ENCODE peak calls at places on chromosomes 7 and 10, in ten cellular contexts. K is A549; O is activated naive CD8-positive, alpha-beta T cell treated with anti-CD3 and anti-CD28 coated beads, Interleukin-2, amount 10 ng/mL, durations not matched to agents 7 days and 5 days; C is HCT116; W is K562; M is heart left ventricle; I is central memory CD8-positive, alpha-beta T cell; X is lower lobe of right lung; U is effector memory CD8-positive, alpha-beta T cell; Y is T-cell. A is an unnamed sample.

GRCh38 chr10:96073722-96074121 is 30.3 kb downstream of the CCNJ start:
- ATAC-seq in K (peak), O (peak), C (peak), W (no peak), M (no peak), I (no peak), X (no peak), U (peak), Y (peak), A (peak)

GRCh38 chr10:6187278-6187677 is 15.5 kb upstream of the PFKFB3 start:
- ATAC-seq in K (no peak), O (no peak), C (no peak), W (no peak), M (no peak), I (no peak), X (no peak), U (no peak), Y (no peak), A (no peak)

GRCh38 chr10:29955308-29955935 is 104.0 kb downstream of the JCAD start:
- ATAC-seq in K (no peak), O (no peak), C (no peak), W (no peak), M (no peak), I (no peak), X (no peak), U (no peak), Y (no peak), A (no peak)

GRCh38 chr10:8444630-8445029 is 390.1 kb downstream of the GATA3 start:
- ATAC-seq in K (no peak), O (peak), C (no peak), W (peak), M (no peak), I (peak), X (peak), U (peak), Y (peak), A (peak)

GRCh38 chr7:151518105-151518780 is 1.5 kb downstream of the RHEB start:
- ATAC-seq in K (peak), O (peak), C (peak), W (peak), M (no peak), I (peak), X (no peak), U (peak), Y (no peak), A (peak)

GRCh38 chr10:1736180-1736971 is 949 bp downstream of the ADARB2 start:
- ATAC-seq in K (no peak), O (no peak), C (no peak), W (no peak), M (no peak), I (no peak), X (no peak), U (no peak), Y (no peak), A (no peak)

GRCh38 chr7:139648941-139649425 is 125.5 kb downstream of the CLEC2L start:
- ATAC-seq in K (no peak), O (no peak), C (no peak), W (peak), M (peak), I (peak), X (peak), U (peak), Y (peak), A (no peak)

GRCh38 chr7:148489678-148490077 is 100.9 kb upstream of the C7orf33 start:
- ATAC-seq in K (peak), O (no peak), C (peak), W (no peak), M (no peak), I (no peak), X (no peak), U (no peak), Y (no peak), A (no peak)

GRCh38 chr10:62335326-62335725 is 38.8 kb upstream of the ZNF365 start:
- ATAC-seq in K (no peak), O (no peak), C (no peak), W (no peak), M (no peak), I (no peak), X (no peak), U (no peak), Y (no peak), A (no peak)

GRCh38 chr10:5861269-5862031 is 28.2 kb downstream of the ANKRD16 start:
- ATAC-seq in K (peak), O (no peak), C (peak), W (no peak), M (no peak), I (no peak), X (no peak), U (no peak), Y (no peak), A (peak)

GRCh38 chr10:48890904-48891839 is 48.5 kb downstream of the LRRC18 start:
- ATAC-seq in K (no peak), O (no peak), C (no peak), W (no peak), M (no peak), I (no peak), X (peak), U (no peak), Y (no peak), A (no peak)

GRCh38 chr7:71752171-71752935 is 620.4 kb downstream of the GALNT17 start:
- ATAC-seq in K (peak), O (peak), C (no peak), W (peak), M (no peak), I (no peak), X (peak), U (no peak), Y (no peak), A (peak)

GRCh38 chr10:34061846-34062245 is 727.4 kb upstream of the NRP1 start:
- ATAC-seq in K (no peak), O (no peak), C (no peak), W (no peak), M (no peak), I (no peak), X (no peak), U (no peak), Y (no peak), A (no peak)

GRCh38 chr7:112199035-112199655 is 7.1 kb downstream of the DOCK4 start:
- ATAC-seq in K (peak), O (no peak), C (no peak), W (no peak), M (no peak), I (no peak), X (no peak), U (no peak), Y (no peak), A (no peak)

GRCh38 chr10:109996225-109996624 is 11.6 kb upstream of the ADD3 start:
- ATAC-seq in K (no peak), O (no peak), C (no peak), W (peak), M (peak), I (no peak), X (no peak), U (no peak), Y (no peak), A (no peak)

GRCh38 chr10:128186959-128187787 is 61.0 kb upstream of the MKI67 start:
- ATAC-seq in K (no peak), O (peak), C (no peak), W (no peak), M (no peak), I (peak), X (peak), U (peak), Y (peak), A (peak)

GRCh38 chr7:32461484-32461883 is 28.7 kb downstream of the LSM5 start:
- ATAC-seq in K (no peak), O (no peak), C (no peak), W (no peak), M (no peak), I (no peak), X (no peak), U (no peak), Y (no peak), A (no peak)

GRCh38 chr10:74190494-74190893 is 39.5 kb downstream of the ADK start:
- ATAC-seq in K (peak), O (no peak), C (peak), W (peak), M (no peak), I (no peak), X (peak), U (no peak), Y (no peak), A (peak)

GRCh38 chr7:1889556-1890181 is 219.6 kb downstream of the ELFN1 start:
- ATAC-seq in K (no peak), O (peak), C (no peak), W (no peak), M (no peak), I (no peak), X (no peak), U (peak), Y (peak), A (peak)

GRCh38 chr7:18488047-18488446 is 7.5 kb upstream of the HDAC9 start:
- ATAC-seq in K (no peak), O (no peak), C (no peak), W (no peak), M (no peak), I (no peak), X (no peak), U (no peak), Y (no peak), A (no peak)

GRCh38 chr7:137626469-137627067 is 220.2 kb downstream of the DGKI start:
- ATAC-seq in K (no peak), O (no peak), C (peak), W (peak), M (no peak), I (no peak), X (peak), U (no peak), Y (no peak), A (peak)

GRCh38 chr10:77633376-77633775 is 4.2 kb downstream of the KCNMA1 start:
- ATAC-seq in K (no peak), O (no peak), C (no peak), W (no peak), M (no peak), I (no peak), X (no peak), U (no peak), Y (no peak), A (no peak)

GRCh38 chr7:30911561-30911969 is at the start of gene AQP1:
- ATAC-seq in K (no peak), O (no peak), C (no peak), W (no peak), M (peak), I (no peak), X (peak), U (no peak), Y (no peak), A (no peak)

GRCh38 chr10:17516376-17516775 is 62.0 kb upstream of the ST8SIA6 start:
- ATAC-seq in K (no peak), O (no peak), C (no peak), W (no peak), M (no peak), I (no peak), X (no peak), U (no peak), Y (no peak), A (no peak)

A was measured in SK-N-SH treated with all-trans-retinoic acid at 6 μM for 48 hours.